ENCODE peak calls at places on chromosomes 6 and 20, in seven cellular contexts. One of them, this sample, is unnamed. For H3K36me3, the result is how much of the 10 kb centered on the place peaks cover.

GRCh38 chr6:130026859-130027258 is 8.5 kb downstream of the L3MBTL3 start:
- DNase-seq in fibroblast of lung: peak
- DNase-seq in stomach: no peak
- DNase-seq in CD8-positive, alpha-beta T cell: no peak
- DNase-seq in BE2C: no peak
- DNase-seq in left lung: no peak
- DNase-seq in cardiac muscle cell: no peak
- DNase-seq in this sample: no peak

GRCh38 chr6:7433211-7433610 is 43.6 kb downstream of the RIOK1 start:
- DNase-seq in fibroblast of lung: no peak
- DNase-seq in stomach: no peak
- DNase-seq in CD8-positive, alpha-beta T cell: no peak
- DNase-seq in BE2C: no peak
- DNase-seq in left lung: no peak
- DNase-seq in cardiac muscle cell: no peak
- DNase-seq in this sample: no peak

GRCh38 chr20:23235173-23236027 is 115.2 kb upstream of the NXT1 start:
- DNase-seq in fibroblast of lung: peak
- DNase-seq in stomach: peak
- DNase-seq in CD8-positive, alpha-beta T cell: no peak
- DNase-seq in BE2C: peak
- DNase-seq in left lung: peak
- DNase-seq in cardiac muscle cell: peak
- DNase-seq in this sample: peak

GRCh38 chr6:67606905-67607828 is 1027.9 kb upstream of the ADGRB3 start:
- DNase-seq in fibroblast of lung: peak
- DNase-seq in stomach: no peak
- DNase-seq in CD8-positive, alpha-beta T cell: no peak
- DNase-seq in BE2C: peak
- DNase-seq in left lung: no peak
- DNase-seq in cardiac muscle cell: peak
- DNase-seq in this sample: no peak

GRCh38 chr6:25359191-25359861 is 80.2 kb downstream of the CARMIL1 start:
- DNase-seq in fibroblast of lung: peak
- DNase-seq in stomach: no peak
- DNase-seq in CD8-positive, alpha-beta T cell: no peak
- DNase-seq in BE2C: no peak
- DNase-seq in left lung: no peak
- DNase-seq in cardiac muscle cell: peak
- DNase-seq in this sample: peak

GRCh38 chr6:111884068-111884467 is 10.8 kb upstream of the FYN start:
- DNase-seq in fibroblast of lung: no peak
- DNase-seq in stomach: no peak
- DNase-seq in CD8-positive, alpha-beta T cell: no peak
- DNase-seq in BE2C: no peak
- DNase-seq in left lung: no peak
- DNase-seq in cardiac muscle cell: no peak
- DNase-seq in this sample: no peak

GRCh38 chr20:34190679-34191090 is 50.5 kb upstream of the ASIP start:
- DNase-seq in fibroblast of lung: peak
- DNase-seq in stomach: peak
- DNase-seq in CD8-positive, alpha-beta T cell: no peak
- DNase-seq in BE2C: peak
- DNase-seq in left lung: peak
- DNase-seq in cardiac muscle cell: peak
- DNase-seq in this sample: peak

GRCh38 chr6:53800976-53801375 is 6.2 kb downstream of the LRRC1 start:
- DNase-seq in fibroblast of lung: no peak
- DNase-seq in stomach: no peak
- DNase-seq in CD8-positive, alpha-beta T cell: no peak
- DNase-seq in BE2C: no peak
- DNase-seq in left lung: no peak
- DNase-seq in cardiac muscle cell: no peak
- DNase-seq in this sample: no peak

GRCh38 chr6:15994814-15995459 is 133.9 kb upstream of the MYLIP start:
- DNase-seq in fibroblast of lung: no peak
- DNase-seq in stomach: no peak
- DNase-seq in CD8-positive, alpha-beta T cell: no peak
- DNase-seq in BE2C: peak
- DNase-seq in left lung: no peak
- DNase-seq in cardiac muscle cell: no peak
- DNase-seq in this sample: no peak

GRCh38 chr6:84033523-84034451 is at the start of gene MRAP2:
- DNase-seq in fibroblast of lung: no peak
- DNase-seq in stomach: peak
- DNase-seq in CD8-positive, alpha-beta T cell: no peak
- DNase-seq in BE2C: peak
- DNase-seq in left lung: peak
- DNase-seq in cardiac muscle cell: peak
- DNase-seq in this sample: no peak

GRCh38 chr6:73418081-73418741 is 23.6 kb downstream of the DDX43 start:
- DNase-seq in fibroblast of lung: peak
- DNase-seq in stomach: no peak
- DNase-seq in CD8-positive, alpha-beta T cell: no peak
- DNase-seq in BE2C: no peak
- DNase-seq in left lung: no peak
- DNase-seq in cardiac muscle cell: peak
- DNase-seq in this sample: no peak

GRCh38 chr6:33840064-33840926 is 36.5 kb upstream of the MLN start:
- DNase-seq in fibroblast of lung: peak
- DNase-seq in stomach: no peak
- DNase-seq in CD8-positive, alpha-beta T cell: no peak
- DNase-seq in BE2C: peak
- DNase-seq in left lung: no peak
- DNase-seq in cardiac muscle cell: peak
- DNase-seq in this sample: peak

GRCh38 chr20:919491-919916 is 3.4 kb upstream of the ANGPT4 start:
- DNase-seq in fibroblast of lung: no peak
- DNase-seq in stomach: no peak
- DNase-seq in CD8-positive, alpha-beta T cell: no peak
- DNase-seq in BE2C: no peak
- DNase-seq in left lung: no peak
- DNase-seq in cardiac muscle cell: peak
- DNase-seq in this sample: no peak

GRCh38 chr20:37235065-37235464 is 26.5 kb downstream of the GHRH start:
- DNase-seq in fibroblast of lung: no peak
- DNase-seq in stomach: no peak
- DNase-seq in CD8-positive, alpha-beta T cell: no peak
- DNase-seq in BE2C: peak
- DNase-seq in left lung: no peak
- DNase-seq in cardiac muscle cell: no peak
- DNase-seq in this sample: no peak

GRCh38 chr20:22001886-22002285 is 296.4 kb downstream of the PAX1 start:
- DNase-seq in fibroblast of lung: no peak
- DNase-seq in stomach: no peak
- DNase-seq in CD8-positive, alpha-beta T cell: no peak
- DNase-seq in BE2C: no peak
- DNase-seq in left lung: no peak
- DNase-seq in cardiac muscle cell: no peak
- DNase-seq in this sample: peak

GRCh38 chr20:11247059-11247630 is 573.3 kb upstream of the JAG1 start:
- DNase-seq in fibroblast of lung: no peak
- DNase-seq in stomach: no peak
- DNase-seq in CD8-positive, alpha-beta T cell: no peak
- DNase-seq in BE2C: no peak
- DNase-seq in left lung: no peak
- DNase-seq in cardiac muscle cell: no peak
- DNase-seq in this sample: no peak

GRCh38 chr20:266604-267562 is 9.4 kb downstream of the DEFB132 start:
- DNase-seq in fibroblast of lung: peak
- DNase-seq in stomach: peak
- DNase-seq in CD8-positive, alpha-beta T cell: peak
- DNase-seq in BE2C: peak
- DNase-seq in left lung: peak
- DNase-seq in cardiac muscle cell: peak
- DNase-seq in this sample: peak

GRCh38 chr6:141848029-141848890 is 284.5 kb upstream of the GJE1 start:
- DNase-seq in fibroblast of lung: no peak
- DNase-seq in stomach: no peak
- DNase-seq in CD8-positive, alpha-beta T cell: peak
- DNase-seq in BE2C: no peak
- DNase-seq in left lung: no peak
- DNase-seq in cardiac muscle cell: no peak
- DNase-seq in this sample: peak

DNA sequence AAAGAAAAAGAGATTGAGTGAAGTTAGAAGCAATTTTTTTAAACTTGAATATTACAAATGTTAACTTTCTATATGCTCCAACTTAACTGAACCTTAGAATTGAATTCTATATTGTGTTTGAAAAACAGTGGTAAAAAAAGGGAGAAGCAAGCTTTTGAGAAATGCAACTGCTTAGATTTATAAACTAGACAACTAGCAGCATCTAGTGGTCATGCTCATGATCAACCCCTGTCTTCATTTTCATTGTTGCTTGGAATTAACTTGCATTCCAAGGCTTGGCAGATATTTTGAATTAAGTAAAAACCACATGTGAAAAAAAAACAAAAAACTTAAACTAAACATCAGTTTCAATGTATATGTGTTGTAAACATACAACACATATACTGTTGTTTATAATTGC is 113.1 kb downstream of the C6orf58 start:
- DNase-seq in fibroblast of lung: peak
- DNase-seq in stomach: no peak
- DNase-seq in CD8-positive, alpha-beta T cell: no peak
- DNase-seq in BE2C: no peak
- DNase-seq in left lung: no peak
- DNase-seq in cardiac muscle cell: peak
- DNase-seq in this sample: peak
- TF ChIP-seq CTCF in fibroblast of lung: peak
- TF ChIP-seq CTCF in stomach: no peak
- TF ChIP-seq CTCF in CD8-positive, alpha-beta T cell: no peak
- TF ChIP-seq CTCF in BE2C: peak
- TF ChIP-seq CTCF in left lung: no peak
- TF ChIP-seq CTCF in cardiac muscle cell: peak
- TF ChIP-seq CTCF in this sample: peak

GRCh38 chr6:136016228-136017225 is 165.0 kb downstream of the PDE7B start:
- DNase-seq in fibroblast of lung: no peak
- DNase-seq in stomach: peak
- DNase-seq in CD8-positive, alpha-beta T cell: no peak
- DNase-seq in BE2C: no peak
- DNase-seq in left lung: no peak
- DNase-seq in cardiac muscle cell: no peak
- DNase-seq in this sample: peak

GRCh38 chr6:136012198-136012884 is 160.8 kb downstream of the PDE7B start:
- DNase-seq in fibroblast of lung: peak
- DNase-seq in stomach: no peak
- DNase-seq in CD8-positive, alpha-beta T cell: no peak
- DNase-seq in BE2C: no peak
- DNase-seq in left lung: no peak
- DNase-seq in cardiac muscle cell: peak
- DNase-seq in this sample: peak

GRCh38 chr6:136012948-136013347 is 161.4 kb downstream of the PDE7B start:
- DNase-seq in fibroblast of lung: no peak
- DNase-seq in stomach: no peak
- DNase-seq in CD8-positive, alpha-beta T cell: no peak
- DNase-seq in BE2C: no peak
- DNase-seq in left lung: no peak
- DNase-seq in cardiac muscle cell: no peak
- DNase-seq in this sample: no peak

GRCh38 chr6:136015531-136015930 is 164.0 kb downstream of the PDE7B start:
- DNase-seq in fibroblast of lung: peak
- DNase-seq in stomach: no peak
- DNase-seq in CD8-positive, alpha-beta T cell: no peak
- DNase-seq in BE2C: no peak
- DNase-seq in left lung: no peak
- DNase-seq in cardiac muscle cell: peak
- DNase-seq in this sample: no peak

DNA sequence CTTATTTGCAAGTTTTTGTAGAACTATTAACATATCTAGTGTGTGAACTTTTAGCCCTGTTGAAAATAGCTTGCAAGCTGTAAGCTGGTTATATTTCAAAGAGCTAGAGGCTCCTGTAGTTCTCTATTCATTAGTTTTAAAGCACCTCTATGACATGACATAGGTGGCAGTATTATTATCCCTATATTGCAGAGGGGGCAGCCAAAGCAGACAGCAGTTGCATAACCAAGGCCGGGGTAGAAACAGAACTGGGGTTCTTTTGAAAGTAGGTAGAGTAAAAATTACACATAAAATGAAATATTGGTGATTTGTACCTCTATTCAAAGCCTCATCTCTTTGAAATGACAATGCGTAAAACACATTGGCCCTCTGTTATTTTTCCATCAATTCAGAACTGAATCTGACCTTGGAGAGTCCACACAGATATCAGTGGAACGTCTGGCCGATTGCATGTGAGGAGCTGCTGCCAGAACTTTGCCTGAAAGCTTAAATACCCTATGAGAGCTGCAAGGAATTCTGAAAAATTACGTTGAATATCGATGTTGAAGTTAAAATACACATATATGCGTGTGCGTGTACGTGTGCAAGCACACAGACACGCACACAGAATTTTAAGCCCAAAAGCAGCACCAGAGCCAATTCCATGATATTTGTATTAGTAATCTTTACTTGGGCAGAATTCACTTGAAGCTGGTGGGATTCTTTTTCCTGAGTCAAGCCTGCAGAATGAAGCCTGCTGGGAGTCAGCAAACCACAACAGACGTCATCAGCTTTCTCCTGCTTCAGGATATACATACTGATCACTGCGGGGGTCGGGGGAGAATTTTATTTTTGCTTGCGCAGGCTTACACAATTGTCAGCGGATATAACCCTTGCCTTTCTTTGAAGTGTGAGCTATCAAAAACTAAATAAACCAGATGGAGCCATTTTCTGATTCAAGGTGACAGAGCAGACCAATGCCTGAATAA is 163.2 kb downstream of the PDE7B start:
- DNase-seq in fibroblast of lung: peak
- DNase-seq in stomach: no peak
- DNase-seq in CD8-positive, alpha-beta T cell: no peak
- DNase-seq in BE2C: no peak
- DNase-seq in left lung: no peak
- DNase-seq in cardiac muscle cell: peak
- DNase-seq in this sample: peak
- H3K4me3 ChIP-seq in fibroblast of lung: no peak
- H3K4me3 ChIP-seq in stomach: no peak
- H3K4me3 ChIP-seq in CD8-positive, alpha-beta T cell: no peak
- H3K4me3 ChIP-seq in BE2C: no peak
- H3K4me3 ChIP-seq in left lung: no peak
- H3K4me3 ChIP-seq in cardiac muscle cell: no peak
- H3K4me3 ChIP-seq in this sample: no peak

DNA sequence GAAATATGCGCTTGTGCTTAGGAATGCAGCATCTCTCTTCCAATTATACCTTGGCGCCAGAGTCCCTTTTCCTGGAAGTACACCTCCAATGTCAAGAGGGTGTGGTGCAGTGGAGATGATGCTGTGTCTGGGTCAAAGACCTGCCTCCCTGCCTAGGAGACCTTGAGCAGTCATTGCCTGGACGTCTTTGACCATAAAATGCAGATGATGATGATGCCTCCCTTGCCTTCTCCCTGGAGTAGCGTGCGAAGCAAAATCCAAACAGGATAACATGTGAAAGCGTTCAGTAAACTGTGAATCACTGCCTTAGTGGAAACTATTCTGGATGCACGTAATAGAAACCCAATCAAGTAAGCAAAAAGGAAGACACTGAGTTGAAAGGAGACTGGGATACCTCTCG is 97.4 kb upstream of the ARMC2 start:
- DNase-seq in fibroblast of lung: no peak
- DNase-seq in stomach: no peak
- DNase-seq in CD8-positive, alpha-beta T cell: no peak
- DNase-seq in BE2C: no peak
- DNase-seq in left lung: no peak
- DNase-seq in cardiac muscle cell: no peak
- DNase-seq in this sample: no peak
- H3K36me3 ChIP-seq in fibroblast of lung: under half
- H3K36me3 ChIP-seq in stomach: under half
- H3K36me3 ChIP-seq in CD8-positive, alpha-beta T cell: under half
- H3K36me3 ChIP-seq in BE2C: under half
- H3K36me3 ChIP-seq in left lung: under half
- H3K36me3 ChIP-seq in cardiac muscle cell: under half
- H3K36me3 ChIP-seq in this sample: under half

GRCh38 chr6:1329708-1330107 is 17.8 kb downstream of the FOXQ1 start:
- DNase-seq in fibroblast of lung: no peak
- DNase-seq in stomach: no peak
- DNase-seq in CD8-positive, alpha-beta T cell: no peak
- DNase-seq in BE2C: no peak
- DNase-seq in left lung: no peak
- DNase-seq in cardiac muscle cell: no peak
- DNase-seq in this sample: peak
- TF ChIP-seq CTCF in fibroblast of lung: no peak
- TF ChIP-seq CTCF in stomach: no peak
- TF ChIP-seq CTCF in CD8-positive, alpha-beta T cell: no peak
- TF ChIP-seq CTCF in BE2C: no peak
- TF ChIP-seq CTCF in left lung: no peak
- TF ChIP-seq CTCF in cardiac muscle cell: no peak
- TF ChIP-seq CTCF in this sample: no peak